ENCODE peak calls at places on chromosomes 13 and 19, in eight cellular contexts. C is CD8-positive, alpha-beta T cell; T is body of pancreas; W is psoas muscle; A is H9; M is Peyer's patch; F is pancreas; H is fibroblast of lung. E is an unnamed sample.

GRCh38 chr13:43023244-43023931 is at the start of gene DNAJC15:
- DNase-seq in C (peak; percentile 87), T (peak; percentile 87), W (peak; percentile 95), A (peak; percentile 59), M (peak; percentile 94), F (peak; percentile 91), H (peak; percentile 83), E (peak; percentile 80)

GRCh38 chr19:41373993-41374392 is 2.3 kb upstream of the TMEM91 start:
- DNase-seq in C (no peak), T (peak; percentile 86), W (peak; percentile 90), A (no peak), M (peak; percentile 76), F (peak; percentile 96), H (peak; percentile 90), E (peak; percentile 75)

GRCh38 chr19:35975608-35976214 is 19.3 kb upstream of the SDHAF1 start:
- DNase-seq in C (no peak), T (no peak), W (no peak), A (no peak), M (no peak), F (no peak), H (peak; percentile 22), E (peak; percentile 13)

GRCh38 chr13:43935878-43936277 is 56.2 kb downstream of the LACC1 start:
- DNase-seq in C (no peak), T (no peak), W (no peak), A (no peak), M (no peak), F (no peak), H (peak; percentile 22), E (no peak)

GRCh38 chr19:35756373-35757230 is at the start of gene HSPB6:
- DNase-seq in C (no peak), T (no peak), W (peak; percentile 92), A (peak; percentile 54), M (peak; percentile 50), F (no peak), H (peak; percentile 71), E (no peak)

GRCh38 chr13:86051134-86052103 is 252.2 kb upstream of the SLITRK6 start:
- DNase-seq in C (no peak), T (no peak), W (no peak), A (no peak), M (no peak), F (no peak), H (peak; percentile 0), E (no peak)

GRCh38 chr13:86135856-86136255 is 336.6 kb upstream of the SLITRK6 start:
- DNase-seq in C (no peak), T (no peak), W (no peak), A (no peak), M (no peak), F (no peak), H (no peak), E (no peak)

GRCh38 chr19:35549174-35549788 is 3.9 kb downstream of the TMEM147 start:
- DNase-seq in C (peak; percentile 69), T (peak; percentile 83), W (no peak), A (peak; percentile 79), M (no peak), F (no peak), H (peak; percentile 50), E (peak; percentile 37)

GRCh38 chr19:5369962-5370367 is 29.4 kb upstream of the PTPRS start:
- DNase-seq in C (peak; percentile 52), T (peak; percentile 50), W (no peak), A (peak; percentile 87), M (peak; percentile 65), F (peak; percentile 81), H (peak; percentile 12), E (peak; percentile 66)

GRCh38 chr13:51714663-51715168 is 89.2 kb downstream of the DHRS12 start:
- DNase-seq in C (no peak), T (no peak), W (no peak), A (no peak), M (no peak), F (no peak), H (peak; percentile 76), E (peak; percentile 48)

GRCh38 chr19:45971260-45971902 is 2.3 kb downstream of the NOVA2 start:
- DNase-seq in C (no peak), T (no peak), W (no peak), A (no peak), M (no peak), F (no peak), H (no peak), E (no peak)

GRCh38 chr13:100636441-100636840 is 38.2 kb downstream of the TMTC4 start:
- DNase-seq in C (no peak), T (no peak), W (no peak), A (no peak), M (no peak), F (no peak), H (no peak), E (no peak)

GRCh38 chr19:19308373-19308772 is 11.9 kb downstream of the SUGP1 start:
- DNase-seq in C (no peak), T (no peak), W (no peak), A (no peak), M (no peak), F (no peak), H (no peak), E (no peak)

GRCh38 chr13:52852444-52852843 is 4.0 kb upstream of the PCDH8 start:
- DNase-seq in C (no peak), T (no peak), W (no peak), A (no peak), M (no peak), F (no peak), H (no peak), E (no peak)

GRCh38 chr13:37602743-37603381 is 4.3 kb upstream of the POSTN start:
- DNase-seq in C (no peak), T (no peak), W (no peak), A (no peak), M (no peak), F (no peak), H (peak; percentile 36), E (no peak)

GRCh38 chr13:43363156-43363918 is 340.0 kb downstream of the DNAJC15 start:
- DNase-seq in C (no peak), T (no peak), W (no peak), A (no peak), M (no peak), F (no peak), H (peak; percentile 81), E (no peak)

GRCh38 chr19:48149430-48149829 is 20.7 kb downstream of the LIG1 start:
- DNase-seq in C (no peak), T (no peak), W (no peak), A (no peak), M (no peak), F (no peak), H (no peak), E (no peak)

GRCh38 chr19:12935071-12935470 is 1.6 kb upstream of the FARSA start:
- DNase-seq in C (no peak), T (no peak), W (no peak), A (no peak), M (no peak), F (no peak), H (no peak), E (no peak)
- H3K4me1 ChIP-seq in C (peaks cover 47% of the 10 kb centered on the region), T (peaks cover 37% of the 10 kb centered on the region), W (peaks cover 21% of the 10 kb centered on the region), A (no peaks in the 10 kb centered on the region), M (peaks cover 4% of the 10 kb centered on the region), F (peaks cover 13% of the 10 kb centered on the region), H (peaks cover 9% of the 10 kb centered on the region), E (peaks cover 29% of the 10 kb centered on the region)

GRCh38 chr19:12840091-12841079 is 2.1 kb downstream of the MAST1 start:
- DNase-seq in C (no peak), T (peak; percentile 65), W (peak; percentile 73), A (peak; percentile 98), M (peak; percentile 78), F (peak; percentile 81), H (peak; percentile 47), E (peak; percentile 76)
- H3K27ac ChIP-seq in C (no peak overlapping the region), T (no peak overlapping the region), W (no peak overlapping the region), A (no peak overlapping the region), M (no peak overlapping the region), F (no peak overlapping the region), H (no peak overlapping the region), E (no peak overlapping the region)

GRCh38 chr13:41058229-41059070 is 2.9 kb upstream of the WBP4 start:
- DNase-seq in C (no peak), T (peak; percentile 29), W (no peak), A (no peak), M (no peak), F (no peak), H (peak; percentile 37), E (no peak)
- H3K4me1 ChIP-seq in C (peaks cover 26% of the 10 kb centered on the region), T (peaks cover 66% of the 10 kb centered on the region), W (peaks cover 65% of the 10 kb centered on the region), A (no peaks in the 10 kb centered on the region), M (no peaks in the 10 kb centered on the region), F (peaks cover 19% of the 10 kb centered on the region), H (peaks cover 7% of the 10 kb centered on the region), E (peaks cover 27% of the 10 kb centered on the region)

DNA sequence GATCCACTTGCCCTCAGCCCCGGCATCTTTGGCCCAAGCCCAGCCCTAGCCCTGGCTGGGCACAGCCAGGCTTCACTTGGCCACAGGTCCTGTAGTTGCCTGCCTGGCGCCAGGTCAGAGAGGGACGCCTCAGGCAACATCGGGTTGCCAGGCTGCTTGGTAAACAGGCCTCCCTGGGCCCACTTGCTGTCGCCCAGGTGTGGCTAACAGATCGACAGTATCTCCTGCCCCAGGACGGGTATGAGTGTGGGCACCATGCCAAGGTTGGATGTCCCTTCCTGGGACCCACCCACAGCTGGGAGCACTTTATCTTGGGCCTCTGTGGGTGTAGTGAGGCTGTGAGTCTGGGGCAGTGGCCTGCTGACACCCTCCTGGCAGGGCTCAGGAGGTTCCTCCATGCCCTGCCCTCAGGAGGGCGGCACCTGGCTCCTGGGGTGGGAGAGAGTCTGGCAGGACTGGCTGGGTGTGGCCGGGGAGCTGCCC is 27.9 kb downstream of the CARM1 start:
- DNase-seq in C (no peak), T (peak; percentile 88), W (peak; percentile 91), A (no peak), M (peak; percentile 87), F (peak; percentile 95), H (no peak), E (no peak)
- H3K27ac ChIP-seq in C (no peak overlapping the region), T (peak overlapping the region; percentile 83), W (peak overlapping the region; percentile 91), A (no peak overlapping the region), M (no peak overlapping the region), F (peak overlapping the region; percentile 78), H (no peak overlapping the region), E (no peak overlapping the region)